ENCODE peak calls at places on chromosomes 1 and 21, in eight cellular contexts. G, T, N, L, F, M, X and J are unnamed samples.
A peak's percentile ranks its signal among the peaks of the same experiment; 100 is the strongest.

GRCh38 chr1:217052196-217052595 is 329.0 kb upstream of the ESRRG start:
- DNase-seq in X (no peak), N (no peak), F (no peak), L (no peak), T (no peak), M (peak; percentile 6), G (no peak), J (no peak)

GRCh38 chr1:19390901-19391595 is 78.9 kb downstream of the SLC66A1 start:
- DNase-seq in X (peak; percentile 66), F (peak; percentile 76), T (no peak), N (peak; percentile 21), L (peak; percentile 78), M (peak; percentile 80), G (peak; percentile 68), J (peak; percentile 68)

GRCh38 chr1:226530591-226530990 is 18.0 kb upstream of the STUM start:
- DNase-seq in L (no peak), T (no peak), G (no peak), N (no peak), X (no peak), M (no peak), F (no peak), J (no peak)

GRCh38 chr1:231318568-231318967 is 19.1 kb downstream of the EXOC8 start:
- DNase-seq in T (no peak), N (no peak), M (no peak), X (no peak), G (no peak), F (no peak), L (no peak), J (no peak)

GRCh38 chr1:94983343-94983742 is 56.4 kb upstream of the CNN3 start:
- DNase-seq in T (no peak), X (no peak), G (no peak), L (peak; percentile 77), N (no peak), M (peak; percentile 88), F (no peak), J (peak; percentile 80)

GRCh38 chr21:9753943-9754342 is 767.4 kb upstream of the TPTE start:
- DNase-seq in N (no peak), F (no peak), L (no peak), T (no peak), G (no peak), M (no peak), X (no peak), J (no peak)

GRCh38 chr1:212595787-212596714 is 12.5 kb upstream of the ATF3 start:
- DNase-seq in G (peak; percentile 43), X (no peak), F (peak; percentile 54), L (peak; percentile 83), M (peak; percentile 99), T (no peak), N (no peak), J (peak; percentile 98)

GRCh38 chr1:214717323-214717722 is 114.3 kb downstream of the CENPF start:
- DNase-seq in M (no peak), F (peak; percentile 96), G (no peak), X (no peak), T (no peak), N (no peak), L (no peak), J (no peak)

GRCh38 chr1:6484826-6485139 is 6.7 kb downstream of the PLEKHG5 start:
- DNase-seq in N (no peak), G (no peak), F (no peak), M (no peak), T (no peak), X (no peak), L (no peak), J (peak; percentile 63)

GRCh38 chr1:59699227-59699847 is 115.4 kb upstream of the HOOK1 start:
- DNase-seq in L (peak; percentile 74), N (no peak), G (peak; percentile 36), M (peak; percentile 57), T (peak; percentile 61), X (no peak), F (peak; percentile 78), J (peak; percentile 77)

GRCh38 chr1:226223786-226224244 is 351 bp downstream of the MIXL1 start:
- DNase-seq in M (no peak), F (peak; percentile 80), X (no peak), T (no peak), G (no peak), L (peak; percentile 8), N (no peak), J (peak; percentile 31)

GRCh38 chr1:182301467-182302198 is 90.0 kb downstream of the GLUL start:
- DNase-seq in X (no peak), L (peak; percentile 78), F (no peak), N (no peak), M (peak; percentile 1), G (no peak), T (no peak), J (no peak)

GRCh38 chr1:29324771-29325351 is 88.5 kb downstream of the PTPRU start:
- DNase-seq in L (no peak), N (no peak), M (no peak), T (no peak), F (peak; percentile 55), X (no peak), G (no peak), J (no peak)

GRCh38 chr1:184930645-184931044 is 43.7 kb downstream of the NIBAN1 start:
- DNase-seq in N (no peak), M (no peak), X (no peak), T (no peak), G (no peak), L (no peak), F (no peak), J (no peak)

GRCh38 chr1:186760426-186760825 is 68.3 kb upstream of the PLA2G4A start:
- DNase-seq in L (no peak), T (no peak), G (no peak), F (no peak), X (no peak), M (no peak), N (no peak), J (no peak)

GRCh38 chr21:31173881-31174555 is 135.7 kb upstream of the KRTAP19-8 start:
- DNase-seq in X (peak; percentile 59), L (peak; percentile 33), F (no peak), M (no peak), N (no peak), G (no peak), T (no peak), J (peak; percentile 57)

GRCh38 chr1:160726498-160727391 is 12.3 kb upstream of the SLAMF7 start:
- DNase-seq in X (peak; percentile 31), T (peak; percentile 49), G (peak; percentile 72), N (no peak), F (peak; percentile 83), M (peak; percentile 55), L (peak; percentile 90), J (peak; percentile 75)

GRCh38 chr1:41485605-41486004 is 1.1 kb upstream of the EDN2 start:
- DNase-seq in G (no peak), N (no peak), F (no peak), X (no peak), L (peak; percentile 51), T (peak; percentile 82), M (peak; percentile 79), J (peak; percentile 67)

GRCh38 chr1:44406761-44407429 is 1.8 kb downstream of the RNF220 start:
- DNase-seq in X (no peak), L (no peak), F (no peak), G (peak; percentile 25), T (no peak), N (no peak), M (no peak), J (peak; percentile 28)

GRCh38 chr1:76759950-76760349 is 107.3 kb upstream of the ST6GALNAC5 start:
- DNase-seq in X (no peak), F (no peak), T (peak; percentile 86), M (peak; percentile 3), L (peak; percentile 35), N (no peak), G (no peak), J (peak; percentile 1)